ENCODE peak calls at places on chromosomes 7 and 10, in six cellular contexts. C is keratinocyte; O is GM23338; V is cardiac muscle cell; L is H9; R is CD4-positive, alpha-beta T cell. N is an unnamed sample.
A peak's percentile ranks its signal among the peaks of the same experiment; 100 is the strongest.

GRCh38 chr7:148261996-148262688 is 328.4 kb upstream of the C7orf33 start:
- DNase-seq in C (no peak), O (peak; percentile 9), R (no peak), V (no peak), L (no peak), N (no peak)

GRCh38 chr10:87976101-87976743 is 112.8 kb downstream of the PTEN start:
- DNase-seq in V (peak; percentile 47), O (no peak), R (no peak), L (no peak), C (no peak), N (no peak)

GRCh38 chr10:95289921-95290421 is 832 bp downstream of the PDLIM1 start:
- DNase-seq in V (no peak), C (no peak), L (no peak), R (no peak), O (peak; percentile 30), N (no peak)

GRCh38 chr7:88465586-88465985 is 158.9 kb upstream of the STEAP4 start:
- DNase-seq in R (no peak), V (no peak), L (no peak), C (no peak), O (no peak), N (no peak)

GRCh38 chr10:70596860-70597809 is 5.4 kb downstream of the PRF1 start:
- DNase-seq in L (no peak), R (no peak), O (no peak), V (no peak), C (no peak), N (peak; percentile 24)

GRCh38 chr10:103232772-103233488 is 12.8 kb upstream of the RPEL1 start:
- DNase-seq in L (no peak), O (peak; percentile 40), R (no peak), C (no peak), V (peak; percentile 83), N (no peak)

GRCh38 chr7:10643545-10643944 is 330.1 kb upstream of the PHF14 start:
- DNase-seq in R (no peak), L (no peak), O (no peak), C (no peak), V (no peak), N (no peak)

GRCh38 chr7:7793921-7794320 is 75.5 kb upstream of the RPA3 start:
- DNase-seq in C (no peak), R (no peak), V (no peak), L (no peak), O (no peak), N (no peak)

GRCh38 chr10:133379152-133379800 is at the start of gene PAOX:
- DNase-seq in V (peak; percentile 75), R (no peak), L (peak; percentile 62), O (peak; percentile 77), C (no peak), N (no peak)

GRCh38 chr7:96300487-96300886 is 21.4 kb downstream of the SLC25A13 start:
- DNase-seq in C (no peak), O (no peak), R (no peak), V (peak; percentile 34), L (no peak), N (no peak)

GRCh38 chr10:97851341-97852001 is 1.8 kb downstream of the GOLGA7B start:
- DNase-seq in R (peak; percentile 7), O (no peak), C (no peak), L (no peak), V (no peak), N (no peak)

GRCh38 chr7:1505731-1506550 is 1.8 kb upstream of the INTS1 start:
- DNase-seq in V (no peak), L (no peak), O (no peak), R (no peak), C (no peak), N (no peak)

DNA sequence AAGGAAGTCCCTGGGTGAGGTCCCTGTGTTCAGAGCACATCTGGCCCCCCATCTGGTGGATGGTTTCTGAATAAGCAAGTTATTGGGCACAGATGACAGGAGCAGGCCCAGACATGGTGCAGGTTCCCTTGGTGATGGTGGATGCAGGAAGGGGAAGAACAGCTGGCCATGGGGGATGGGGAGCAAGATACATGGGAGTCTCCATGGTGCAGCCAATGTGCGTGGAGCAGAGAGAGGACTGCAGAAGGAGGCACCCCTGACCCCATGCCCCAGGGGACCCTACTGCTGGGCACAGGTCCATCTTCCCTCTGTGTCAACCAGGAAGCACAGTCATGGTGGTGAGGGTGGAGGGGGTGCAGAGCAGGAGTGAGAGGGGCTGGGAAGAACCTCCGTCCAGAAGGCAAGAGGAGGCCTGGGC is 43.8 kb upstream of the RABGEF1 start:
- DNase-seq in R (no peak), V (peak; percentile 28), O (no peak), C (no peak), L (no peak), N (no peak)
- TF ChIP-seq CTCF in R (no peak), V (no peak), O (no peak), C (no peak), L (no peak), N (no peak)

DNA sequence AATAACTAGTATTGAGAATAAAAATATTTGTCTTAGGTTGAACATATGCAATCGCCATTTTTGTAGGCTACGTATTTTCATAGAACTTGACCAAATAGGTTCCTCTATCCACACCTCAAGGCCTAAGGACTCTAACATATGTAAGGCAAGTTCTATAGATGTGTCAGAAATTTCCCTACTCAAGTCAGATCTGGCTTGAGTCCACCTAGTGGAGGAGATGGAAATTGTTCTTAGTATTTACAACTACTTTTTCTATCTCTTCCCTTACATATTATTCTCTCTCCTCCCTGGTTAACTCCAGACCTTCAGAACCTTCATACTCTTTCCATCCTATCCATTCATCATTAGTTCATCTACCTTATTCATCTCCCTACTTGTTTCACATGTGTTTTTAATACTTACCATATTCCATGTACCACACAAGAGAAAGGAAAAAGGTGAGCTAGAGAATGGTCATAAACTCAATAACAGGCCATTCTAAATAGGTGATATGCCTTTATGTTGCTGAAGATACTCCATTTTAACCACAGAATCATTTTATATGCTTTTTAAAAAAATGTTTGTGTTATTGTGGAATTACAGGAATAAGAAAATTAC is 174.5 kb upstream of the HDAC9 start:
- DNase-seq in R (no peak), O (peak; percentile 78), L (no peak), V (peak; percentile 73), C (no peak), N (no peak)
- TF ChIP-seq CTCF in R (peak; percentile 49), O (peak; percentile 59), L (peak; percentile 73), V (peak; percentile 66), C (peak; percentile 43), N (peak; percentile 76)

DNA sequence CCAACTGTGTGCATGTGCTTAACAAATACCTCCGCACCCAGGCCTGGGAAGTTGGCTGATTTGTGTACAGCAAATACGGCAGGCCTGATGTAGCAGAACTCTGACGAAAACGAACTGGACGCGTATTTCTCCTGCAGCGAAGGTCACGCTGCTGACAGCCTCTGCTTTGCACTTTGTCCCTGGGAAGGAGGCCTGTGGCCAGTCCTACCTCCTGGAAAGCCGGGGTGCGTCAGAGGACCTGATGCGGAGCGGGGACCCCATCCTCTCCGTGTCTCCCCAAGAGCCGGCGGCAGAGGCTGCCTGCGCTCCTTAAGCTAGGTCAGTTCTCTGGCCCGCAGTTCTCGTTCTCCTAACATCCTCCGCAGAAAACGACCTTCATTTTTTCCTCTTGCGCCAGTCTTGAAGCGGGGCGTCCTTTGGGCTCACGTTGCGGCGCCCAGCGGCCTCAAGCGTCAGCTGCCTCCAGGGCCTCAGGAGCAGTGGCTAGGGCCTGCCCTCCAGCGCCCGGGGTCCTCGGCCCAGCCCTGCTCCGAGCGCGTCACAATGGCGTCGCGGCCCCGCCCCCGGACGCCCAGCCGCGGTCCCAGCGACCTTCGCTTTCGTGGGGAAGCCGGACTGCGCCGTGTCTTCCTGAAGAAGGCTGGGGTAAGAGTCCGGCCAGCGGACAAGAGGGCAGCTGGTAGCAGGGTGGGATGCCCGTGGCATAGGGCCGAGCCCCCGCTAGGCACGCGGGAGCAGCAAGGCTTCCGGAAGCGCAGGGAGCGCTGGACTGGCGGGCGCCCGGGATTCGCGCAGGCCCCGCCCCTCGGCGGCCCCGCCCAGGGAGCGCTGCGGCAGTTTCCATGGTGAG is at the start of gene ZNF487:
- DNase-seq in C (peak; percentile 58), V (peak; percentile 93), L (peak; percentile 95), R (peak; percentile 82), O (peak; percentile 90), N (peak; percentile 90)
- TF ChIP-seq CTCF in C (no peak), V (peak; percentile 31), L (peak; percentile 20), R (no peak), O (peak; percentile 35), N (peak; percentile 19)

GRCh38 chr10:5887029-5887428 is 2.7 kb downstream of the ANKRD16 start:
- DNase-seq in R (no peak), V (no peak), L (no peak), C (no peak), O (no peak), N (no peak)
- TF ChIP-seq CTCF in R (no peak), V (no peak), L (no peak), C (no peak), O (no peak), N (no peak)

DNA sequence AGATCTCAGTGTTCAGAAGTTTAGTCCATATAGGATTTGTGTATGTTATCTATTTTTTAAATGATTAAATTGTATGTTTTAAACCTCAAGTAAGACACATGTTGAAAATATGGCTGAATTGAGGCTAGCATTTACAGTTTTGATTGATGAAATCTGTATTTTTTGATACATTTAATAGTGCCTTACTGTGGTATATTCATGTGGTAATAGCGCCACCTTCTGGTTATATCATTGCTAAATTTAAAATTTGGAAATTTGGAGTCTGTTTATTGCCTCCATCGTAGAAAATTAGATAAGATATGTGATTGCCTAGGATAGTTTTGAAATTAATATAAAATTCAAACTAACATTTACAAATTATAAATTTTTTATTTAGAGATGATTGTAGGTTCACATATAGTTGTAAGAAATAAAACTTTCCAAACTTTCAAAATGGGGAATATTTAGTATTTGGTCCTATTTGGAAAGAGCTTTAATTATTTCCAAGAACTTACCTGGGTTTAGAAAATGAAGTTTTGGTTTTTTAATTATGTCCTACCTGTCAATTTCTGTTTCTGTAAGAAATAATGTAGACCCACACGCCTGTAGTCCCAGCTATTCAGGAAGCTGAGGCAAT is 19.1 kb upstream of the ARMS2 start:
- DNase-seq in R (no peak), O (peak; percentile 68), C (no peak), L (no peak), V (peak; percentile 65), N (no peak)
- TF ChIP-seq CTCF in R (peak; percentile 81), O (no peak), C (no peak), L (peak; percentile 89), V (peak; percentile 43), N (peak; percentile 92)

GRCh38 chr10:90288403-90288933 is 569.4 kb downstream of the HTR7 start:
- DNase-seq in R (no peak), V (peak; percentile 70), C (no peak), O (peak; percentile 40), L (no peak), N (no peak)
- TF ChIP-seq CTCF in R (no peak), V (peak; percentile 39), C (peak; percentile 36), O (peak; percentile 77), L (peak; percentile 66), N (no peak)